ENCODE peak calls at places on chromosomes 16 and 17, in four cellular contexts. U is HCT116, Y is body of pancreas, V is transverse colon. D is an unnamed sample.

GRCh38 chr16:11627822-11628457 is 40.3 kb upstream of the SNN start:
- DNase-seq in V (no peak), Y (no peak), U (peak; percentile 63), D (no peak)

GRCh38 chr16:27920391-27920891 is 143.1 kb downstream of the GSG1L start:
- DNase-seq in V (no peak), Y (no peak), U (peak; percentile 35), D (no peak)

GRCh38 chr17:74011963-74012362 is 191.5 kb upstream of the RPL38 start:
- DNase-seq in Y (no peak), V (no peak), U (no peak), D (no peak)

GRCh38 chr16:10312784-10313724 is 72.8 kb upstream of the ATF7IP2 start:
- DNase-seq in Y (no peak), U (no peak), V (no peak), D (no peak)

GRCh38 chr16:2821483-2822157 is 4.6 kb downstream of the PRSS21 start:
- DNase-seq in Y (no peak), V (peak; percentile 3), U (no peak), D (no peak)

GRCh38 chr17:80320496-80320895 is 59.8 kb downstream of the RNF213 start:
- DNase-seq in Y (no peak), U (no peak), V (no peak), D (no peak)

GRCh38 chr16:87828071-87828971 is 41.0 kb downstream of the SLC7A5 start:
- DNase-seq in Y (peak; percentile 83), U (no peak), V (no peak), D (no peak)

GRCh38 chr17:64218066-64218465 is 45.0 kb downstream of the TEX2 start:
- DNase-seq in Y (no peak), U (no peak), V (no peak), D (no peak)

GRCh38 chr16:57824880-57825279 is 22.6 kb upstream of the KIFC3 start:
- DNase-seq in U (no peak), Y (no peak), V (no peak), D (peak; percentile 45)

GRCh38 chr16:67105881-67106280 is 3.9 kb upstream of the PHAF1 start:
- DNase-seq in U (no peak), V (no peak), Y (no peak), D (no peak)

GRCh38 chr17:17439971-17440843 is 36.6 kb upstream of the MED9 start:
- DNase-seq in Y (peak; percentile 75), U (peak; percentile 61), V (peak; percentile 73), D (peak; percentile 68)

GRCh38 chr17:49390548-49391324 is 23.9 kb downstream of the PHB1 start:
- DNase-seq in U (no peak), V (peak; percentile 48), Y (no peak), D (peak; percentile 80)

DNA sequence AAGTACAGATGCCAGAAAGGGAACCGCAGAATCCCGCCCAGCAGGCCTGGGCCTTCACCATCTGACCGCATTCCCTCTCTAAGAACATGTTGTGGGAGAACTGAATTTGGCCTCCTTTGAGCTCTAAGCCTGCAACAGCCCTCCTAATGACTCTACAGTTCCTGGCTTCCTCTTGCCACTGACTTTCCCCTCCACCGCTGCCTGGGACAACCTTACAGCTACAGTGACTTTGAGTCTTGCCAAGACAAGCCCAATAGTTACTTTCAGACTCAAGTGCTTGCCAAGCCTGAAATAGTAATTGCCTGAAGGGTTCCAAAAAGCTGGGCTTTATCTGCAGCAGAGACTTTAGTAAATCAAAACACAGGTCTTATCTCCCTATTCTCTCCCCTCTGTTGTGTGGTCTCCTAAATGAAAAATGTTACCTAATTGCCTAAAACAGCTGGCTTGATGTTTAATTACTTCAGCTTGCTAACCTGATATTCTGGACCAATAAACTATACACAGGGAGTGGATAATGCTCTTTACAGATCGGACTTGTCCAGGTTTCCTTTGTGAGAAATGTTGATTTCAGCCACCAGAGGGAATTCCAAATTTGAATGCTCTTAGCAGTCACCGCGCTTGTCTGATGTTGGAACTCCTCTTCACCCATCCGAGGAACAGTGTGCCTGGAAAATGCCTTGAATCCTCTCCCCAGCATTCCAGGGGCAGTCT is 85.1 kb upstream of the TBX2 start:
- DNase-seq in V (no peak), Y (no peak), U (no peak), D (no peak)
- H3K27ac ChIP-seq in V (peak overlapping the region; percentile 44), Y (no peak overlapping the region), U (no peak overlapping the region), D (no peak overlapping the region)

DNA sequence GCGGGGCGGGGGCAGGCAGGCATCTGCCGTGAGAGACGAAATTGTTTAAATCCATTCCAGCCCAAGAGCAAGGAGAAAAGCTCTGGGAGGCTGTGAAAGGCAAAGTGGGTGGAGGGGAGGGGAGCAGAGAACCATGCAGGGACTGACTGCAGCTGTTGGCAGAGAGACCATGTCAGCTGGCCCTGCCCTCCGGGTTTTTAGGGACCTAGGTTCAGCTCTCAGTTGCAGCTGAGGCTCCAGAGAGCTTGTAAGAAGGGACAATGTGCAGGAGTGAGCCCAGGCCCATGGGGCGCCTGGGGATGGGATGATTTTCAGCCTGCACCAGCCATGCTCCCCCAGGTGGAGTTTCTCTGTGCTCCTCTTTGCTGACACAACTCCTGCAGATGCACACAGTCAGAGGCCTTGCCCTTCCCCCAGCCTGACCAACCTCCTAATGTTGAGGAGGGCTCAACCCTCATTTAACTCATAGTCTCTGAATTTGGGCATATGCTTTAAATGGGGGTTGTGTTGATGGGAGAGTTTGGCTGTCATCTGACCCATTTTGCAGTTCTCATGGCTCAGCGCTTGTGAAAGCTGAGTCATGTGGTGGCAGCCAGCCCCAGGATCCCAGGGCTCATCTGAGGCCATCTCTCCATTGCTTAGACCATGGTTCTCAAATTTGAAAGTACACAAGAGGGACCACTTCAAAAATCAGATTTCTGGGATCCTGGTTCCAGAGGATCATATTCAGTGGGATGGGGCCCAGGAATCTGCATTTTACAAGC is 70.8 kb downstream of the PLXDC1 start:
- DNase-seq in U (no peak), V (peak; percentile 18), Y (no peak), D (no peak)
- H3K27ac ChIP-seq in U (no peak overlapping the region), V (peak overlapping the region; percentile 49), Y (no peak overlapping the region), D (no peak overlapping the region)

DNA sequence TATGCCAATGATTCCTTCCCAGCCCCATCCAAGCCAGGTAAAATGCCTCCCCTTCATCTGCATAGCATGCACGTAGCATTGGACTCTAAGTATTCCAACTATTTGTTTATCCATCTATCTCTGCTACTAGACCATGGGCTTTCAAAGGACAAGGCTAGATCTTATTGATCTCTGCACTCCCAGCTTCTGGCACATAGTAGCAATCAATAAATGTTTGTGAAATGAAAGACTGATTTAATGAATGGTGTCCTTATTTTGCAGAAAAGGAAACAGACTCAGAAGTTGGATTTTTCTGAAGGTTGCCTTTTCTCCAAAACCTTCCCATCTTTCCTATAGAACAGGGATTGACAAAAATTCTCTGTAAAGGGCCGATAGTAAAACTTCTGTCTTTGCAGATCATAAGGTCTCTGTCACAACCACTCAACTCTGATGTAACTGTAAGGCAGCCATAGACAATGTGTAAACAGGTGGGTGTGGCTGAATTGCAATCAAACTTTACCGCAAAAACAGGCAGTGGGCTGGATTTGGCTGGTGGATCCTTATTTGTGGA is 7.5 kb upstream of the CMTR2 start:
- DNase-seq in U (no peak), Y (no peak), V (no peak), D (no peak)
- H3K27ac ChIP-seq in U (no peak overlapping the region), Y (peak overlapping the region; percentile 21), V (no peak overlapping the region), D (no peak overlapping the region)

DNA sequence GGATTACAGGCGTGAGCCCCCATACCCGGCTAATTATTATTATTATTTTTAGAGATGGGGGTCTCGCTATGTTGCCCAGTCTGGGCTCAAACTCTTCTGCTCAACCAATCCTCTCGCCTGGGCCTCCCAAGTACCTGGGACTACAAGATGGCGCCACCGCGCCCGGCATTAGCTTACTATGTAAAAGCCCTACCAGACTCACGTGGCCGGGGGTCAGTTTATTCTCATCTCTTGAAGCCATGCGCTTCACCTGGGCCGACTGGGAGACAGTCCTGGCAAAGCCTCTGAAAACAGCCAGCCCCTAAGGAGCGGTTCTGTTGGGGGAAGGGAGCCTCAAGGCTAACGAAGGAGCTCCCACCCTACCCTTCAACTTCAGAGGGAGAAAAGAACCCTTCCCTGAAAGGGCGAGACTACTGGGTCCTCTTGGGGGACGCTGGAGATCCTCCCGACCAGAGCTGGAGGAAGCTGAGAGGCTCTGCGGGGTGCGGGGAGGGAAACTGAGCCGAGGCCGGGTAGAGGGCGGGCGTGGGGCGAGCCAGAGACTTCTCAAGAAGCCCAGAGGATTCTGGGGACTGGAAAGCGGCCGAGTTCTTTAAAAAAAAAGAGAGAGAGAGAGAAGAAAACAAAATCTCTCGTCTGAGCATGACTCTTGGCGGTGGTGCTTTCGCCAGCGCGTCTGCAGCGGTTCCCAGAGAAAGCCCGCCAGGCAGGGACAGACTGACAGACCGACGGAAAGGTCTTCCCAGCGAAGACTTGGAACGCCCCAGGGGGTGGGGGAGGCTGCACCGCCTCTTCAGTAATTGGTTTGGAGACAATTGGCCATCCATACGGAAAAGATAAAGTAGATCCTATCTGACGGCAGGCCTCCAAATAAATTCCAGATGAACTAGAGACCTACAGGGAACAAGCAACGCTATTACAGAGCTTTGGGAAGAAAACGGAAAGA is 5.6 kb upstream of the TUBG2 start:
- DNase-seq in Y (peak; percentile 68), V (peak; percentile 31), U (no peak), D (no peak)
- H3K27ac ChIP-seq in Y (peak overlapping the region; percentile 78), V (peak overlapping the region; percentile 81), U (no peak overlapping the region), D (peak overlapping the region; percentile 64)

GRCh38 chr17:44108440-44109311 is 14.8 kb downstream of the HDAC5 start:
- DNase-seq in Y (peak; percentile 84), V (peak; percentile 79), U (no peak), D (no peak)
- H3K27ac ChIP-seq in Y (peak overlapping the region; percentile 44), V (peak overlapping the region; percentile 86), U (peak overlapping the region; percentile 9), D (no peak overlapping the region)